ENCODE peak calls at places on chromosomes 5 and 9, in five cellular contexts. K, A, P, E and C are unnamed samples.

GRCh38 chr5:142287973-142288313 is 36.9 kb downstream of the SPRY4 start:
- DNase-seq in K (no peak), A (peak), P (no peak), E (no peak), C (no peak)

GRCh38 chr9:18461496-18461895 is 12.5 kb upstream of the ADAMTSL1 start:
- DNase-seq in K (no peak), A (no peak), P (no peak), E (no peak), C (no peak)

GRCh38 chr5:81773574-81773973 is 22.7 kb upstream of the SSBP2 start:
- DNase-seq in K (no peak), A (no peak), P (no peak), E (no peak), C (no peak)

GRCh38 chr5:65682148-65682547 is 39.8 kb downstream of the SGTB start:
- DNase-seq in K (no peak), A (no peak), P (no peak), E (no peak), C (no peak)

GRCh38 chr5:153753645-153754432 is 263.4 kb downstream of the GRIA1 start:
- DNase-seq in K (no peak), A (no peak), P (no peak), E (no peak), C (no peak)

GRCh38 chr9:134410078-134410834 is 84.0 kb downstream of the RXRA start:
- DNase-seq in K (peak), A (no peak), P (no peak), E (no peak), C (no peak)

GRCh38 chr5:64971538-64971937 is 202.8 kb downstream of the CWC27 start:
- DNase-seq in K (no peak), A (no peak), P (peak), E (no peak), C (no peak)

GRCh38 chr9:99054581-99054980 is 50.3 kb upstream of the TGFBR1 start:
- DNase-seq in K (no peak), A (no peak), P (no peak), E (no peak), C (no peak)

GRCh38 chr5:168332042-168332441 is 40.6 kb downstream of the WWC1 start:
- DNase-seq in K (no peak), A (no peak), P (no peak), E (no peak), C (no peak)

GRCh38 chr5:40406426-40407211 is 273.1 kb upstream of the PTGER4 start:
- DNase-seq in K (no peak), A (no peak), P (no peak), E (no peak), C (no peak)

GRCh38 chr5:171714851-171715250 is 70.8 kb upstream of the SMIM23 start:
- DNase-seq in K (no peak), A (no peak), P (no peak), E (no peak), C (no peak)

GRCh38 chr9:137149942-137150484 is 11.1 kb downstream of the GRIN1 start:
- DNase-seq in K (no peak), A (no peak), P (no peak), E (no peak), C (no peak)

GRCh38 chr5:181114844-181115778 is 15.9 kb downstream of the OR2V1 start:
- DNase-seq in K (no peak), A (no peak), P (peak), E (peak), C (no peak)

GRCh38 chr5:127386557-127386956 is 96.0 kb downstream of the MEGF10 start:
- DNase-seq in K (no peak), A (no peak), P (peak), E (no peak), C (no peak)

GRCh38 chr9:81634437-81634836 is 54.9 kb downstream of the TLE1 start:
- DNase-seq in K (no peak), A (no peak), P (no peak), E (no peak), C (no peak)

DNA sequence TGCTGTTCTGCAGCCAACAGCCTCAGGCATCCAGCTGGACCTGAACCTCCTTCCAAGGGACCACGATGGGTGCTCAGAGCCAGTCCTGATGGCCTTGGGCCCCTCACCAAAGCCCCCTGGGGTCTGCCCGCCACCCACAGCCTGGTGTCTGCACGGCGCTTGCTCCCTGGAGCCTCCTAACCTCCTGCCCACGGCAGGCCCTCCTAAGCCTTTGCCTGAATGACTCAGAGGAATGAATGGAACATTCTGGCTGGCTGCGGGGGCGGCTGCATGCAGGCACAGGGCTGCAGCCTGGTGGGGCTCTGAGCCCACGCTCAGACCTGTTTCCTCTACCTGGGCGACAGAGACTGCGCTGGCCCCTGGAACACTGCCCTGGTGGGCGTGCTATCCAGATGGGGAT is 6.9 kb downstream of the SOHLH1 start:
- DNase-seq in K (no peak), A (no peak), P (peak), E (no peak), C (no peak)
- H3K27ac ChIP-seq in K (no peak), A (no peak), P (no peak), E (no peak), C (no peak)

GRCh38 chr5:141192110-141192725 is at the start of gene PCDHB10:
- DNase-seq in K (no peak), A (no peak), P (peak), E (no peak), C (no peak)
- TF ChIP-seq CTCF in K (no peak), A (no peak), P (peak), E (no peak), C (no peak)

DNA sequence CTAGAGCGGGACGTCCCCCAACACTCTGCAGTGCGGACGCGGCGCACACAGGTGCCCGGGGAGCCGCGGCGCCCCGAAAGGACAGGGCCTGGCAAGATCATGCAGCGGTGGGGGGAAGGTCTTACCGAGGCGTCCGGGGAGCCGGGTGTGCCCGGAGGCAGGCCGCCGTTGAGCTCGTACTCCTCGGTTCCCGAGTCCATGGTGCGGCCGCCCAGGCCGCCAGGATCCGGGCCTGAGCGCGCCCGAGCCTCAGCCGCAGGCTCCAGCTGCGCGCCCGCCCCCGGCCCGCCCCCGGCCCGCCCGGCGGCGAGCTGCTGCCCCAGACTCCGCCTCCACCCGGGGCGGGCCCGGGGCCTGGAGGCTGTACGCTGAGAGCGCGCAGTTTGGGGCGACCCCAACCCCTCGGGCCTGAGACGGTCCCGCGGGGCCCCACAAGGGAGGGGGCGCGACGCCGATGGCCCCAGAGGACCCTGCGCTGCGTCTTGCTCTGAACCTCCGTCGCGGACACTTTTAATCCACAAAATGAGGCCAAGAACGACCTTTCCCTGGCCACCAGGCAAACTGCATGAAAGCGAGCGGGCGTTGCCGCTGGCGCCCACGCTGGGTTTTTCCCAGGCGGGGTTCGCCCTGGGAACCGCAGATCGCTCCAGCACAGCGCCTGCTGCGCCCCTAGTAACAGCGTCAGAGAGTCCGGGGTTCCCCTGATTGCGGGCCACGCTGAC is at the start of gene NINJ1:
- DNase-seq in K (peak), A (peak), P (peak), E (no peak), C (peak)
- TF ChIP-seq POLR2A in K (peak), A (peak), P (peak), E (peak), C (peak)

GRCh38 chr5:172901012-172901780 is 58.0 kb upstream of the RPL26L1 start:
- DNase-seq in K (peak), A (no peak), P (peak), E (no peak), C (no peak)
- H3K27ac ChIP-seq in K (peak), A (no peak), P (peak), E (peak), C (peak)

DNA sequence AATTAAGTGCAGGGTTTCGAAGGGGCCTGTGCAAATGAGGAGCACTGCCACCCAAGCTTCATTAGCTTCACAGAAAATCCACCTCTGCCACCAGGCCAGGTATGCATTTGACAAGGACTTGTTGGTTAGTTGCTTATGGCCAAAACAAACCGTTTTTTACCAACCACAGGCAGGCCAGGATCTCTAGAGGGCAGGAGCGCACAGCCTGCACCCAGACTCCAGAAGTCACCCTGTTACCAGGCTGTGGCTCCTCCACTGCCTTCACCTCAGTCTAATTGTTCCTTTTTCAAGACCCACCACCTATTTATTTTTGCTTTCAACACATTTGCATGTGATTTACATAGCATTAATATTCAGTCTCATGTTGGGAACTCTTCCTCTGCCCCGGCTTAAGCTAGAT is 78.3 kb upstream of the HSPA9 start:
- DNase-seq in K (no peak), A (no peak), P (peak), E (no peak), C (no peak)
- TF ChIP-seq CTCF in K (no peak), A (no peak), P (peak), E (no peak), C (no peak)

GRCh38 chr5:145936401-145937131 is at the start of gene SH3RF2:
- DNase-seq in K (peak), A (no peak), P (peak), E (peak), C (no peak)
- TF ChIP-seq POLR2A in K (peak), A (no peak), P (no peak), E (no peak), C (no peak)

GRCh38 chr9:70587143-70587710 is 172.8 kb upstream of the KLF9 start:
- DNase-seq in K (no peak), A (no peak), P (peak), E (no peak), C (no peak)

GRCh38 chr9:70588381-70588780 is 173.9 kb upstream of the KLF9 start:
- DNase-seq in K (no peak), A (no peak), P (no peak), E (no peak), C (no peak)

GRCh38 chr9:70588999-70589398 is 174.5 kb upstream of the KLF9 start:
- DNase-seq in K (no peak), A (no peak), P (no peak), E (no peak), C (no peak)

GRCh38 chr9:70589571-70590263 is 175.3 kb upstream of the KLF9 start:
- DNase-seq in K (no peak), A (no peak), P (peak), E (no peak), C (no peak)

GRCh38 chr9:70586506-70586905 is 172.0 kb upstream of the KLF9 start:
- DNase-seq in K (no peak), A (no peak), P (no peak), E (no peak), C (no peak)
- H3K27ac ChIP-seq in K (peak), A (no peak), P (no peak), E (peak), C (peak)